ENCODE peak calls at places on chromosomes 12 and 14, in seven cellular contexts. E is IMR-90, A is mesendoderm, N is H1, R is neuronal stem cell, J is H9, W is trophoblast cell. U is an unnamed sample.
A peak's percentile ranks its signal among the peaks of the same experiment; 100 is the strongest.

GRCh38 chr14:61388173-61388975 is 67.0 kb downstream of the PRKCH start:
- DNase-seq in J (no peak), R (no peak), E (no peak), N (no peak), W (peak; percentile 96), A (peak; percentile 8), U (peak; percentile 15)

GRCh38 chr12:122610911-122611310 is 83.9 kb downstream of the KNTC1 start:
- DNase-seq in E (peak; percentile 24), N (no peak), R (no peak), J (no peak), A (no peak), W (peak; percentile 46), U (peak; percentile 49)

GRCh38 chr12:89524201-89525001 is at the start of gene GALNT4:
- DNase-seq in W (peak; percentile 85), J (peak; percentile 92), N (peak; percentile 47), E (peak; percentile 85), R (peak; percentile 78), A (peak; percentile 95), U (peak; percentile 92)

GRCh38 chr12:73769337-73769736 is 768.3 kb upstream of the ATXN7L3B start:
- DNase-seq in A (no peak), N (no peak), J (no peak), R (no peak), E (no peak), W (no peak), U (no peak)

GRCh38 chr12:47763481-47764344 is 5.0 kb upstream of the RAPGEF3 start:
- DNase-seq in R (no peak), J (no peak), N (no peak), A (no peak), E (no peak), W (no peak), U (no peak)

GRCh38 chr12:31874961-31875608 is 84.1 kb upstream of the RESF1 start:
- DNase-seq in N (no peak), R (no peak), W (peak; percentile 19), A (peak; percentile 84), J (peak; percentile 56), E (peak; percentile 83), U (peak; percentile 86)

GRCh38 chr12:53414756-53415417 is 8.8 kb upstream of the AMHR2 start:
- DNase-seq in E (no peak), N (no peak), W (no peak), J (no peak), R (no peak), A (peak; percentile 13), U (no peak)

GRCh38 chr14:61466249-61466904 is 145.0 kb downstream of the PRKCH start:
- DNase-seq in E (peak; percentile 98), R (peak; percentile 29), N (peak; percentile 46), J (peak; percentile 49), W (peak; percentile 81), A (peak; percentile 87), U (peak; percentile 96)

GRCh38 chr14:43735926-43736325 is 771.2 kb downstream of the FSCB start:
- DNase-seq in N (no peak), J (no peak), R (no peak), W (no peak), E (no peak), A (no peak), U (no peak)

GRCh38 chr12:50251619-50252300 is 31.6 kb downstream of the LIMA1 start:
- DNase-seq in E (peak; percentile 85), J (no peak), R (no peak), A (no peak), W (peak; percentile 96), N (no peak), U (peak; percentile 81)

GRCh38 chr14:82642425-82642824 is 1108.8 kb upstream of the SEL1L start:
- DNase-seq in W (peak; percentile 10), N (peak; percentile 46), J (peak; percentile 88), A (peak; percentile 70), R (no peak), E (no peak), U (peak; percentile 35)
- H2BK120ac ChIP-seq in W (no peak overlapping the region), N (no peak overlapping the region), J (no peak overlapping the region), A (no peak overlapping the region), R (no peak overlapping the region), E (no peak overlapping the region), U (no peak overlapping the region)

GRCh38 chr14:69547701-69548348 is 26.8 kb downstream of the CCDC177 start:
- DNase-seq in N (no peak), A (peak; percentile 96), W (no peak), E (no peak), R (peak; percentile 66), J (peak; percentile 90), U (peak; percentile 22)

GRCh38 chr14:69554500-69554899 is 20.2 kb downstream of the CCDC177 start:
- DNase-seq in N (no peak), J (no peak), E (no peak), R (no peak), W (no peak), A (no peak), U (no peak)

GRCh38 chr14:69543341-69544249 is 31.1 kb downstream of the CCDC177 start:
- DNase-seq in J (peak; percentile 38), A (peak; percentile 85), R (no peak), W (peak; percentile 91), N (no peak), E (peak; percentile 93), U (peak; percentile 77)

GRCh38 chr14:69553221-69553620 is 21.4 kb downstream of the CCDC177 start:
- DNase-seq in W (peak; percentile 78), N (no peak), R (no peak), E (peak; percentile 75), A (no peak), J (no peak), U (peak; percentile 79)

GRCh38 chr14:69548566-69548965 is 26.1 kb downstream of the CCDC177 start:
- DNase-seq in R (no peak), E (no peak), W (no peak), A (no peak), J (no peak), N (no peak), U (no peak)
- H3K27me3 ChIP-seq in R (no peaks in the 10 kb centered on the region), E (peaks cover 24% of the 10 kb centered on the region), W (no peaks in the 10 kb centered on the region), A (no peaks in the 10 kb centered on the region), J (no peaks in the 10 kb centered on the region), N (no peaks in the 10 kb centered on the region), U (peaks cover 53% of the 10 kb centered on the region)

DNA sequence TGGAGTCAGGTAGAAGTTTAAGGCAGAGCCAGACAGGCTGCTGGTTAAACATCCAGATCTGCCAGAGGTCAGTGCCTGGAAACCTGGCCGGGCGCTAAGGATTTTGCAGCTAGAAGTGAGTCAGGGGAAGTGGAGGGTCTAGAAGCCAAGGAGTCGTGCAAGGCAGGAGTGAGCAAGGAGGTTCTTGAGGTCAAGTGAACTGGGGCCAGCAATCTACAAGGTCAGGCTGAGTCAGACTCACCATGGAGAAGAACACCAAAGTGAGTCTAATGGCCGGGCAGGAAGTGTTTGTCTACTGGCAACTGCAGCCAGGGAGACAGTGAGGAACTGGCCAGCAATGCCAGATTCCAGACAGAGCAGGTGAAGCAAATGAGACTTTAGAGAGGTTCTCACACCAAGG is 628.2 kb downstream of the ETNK1 start:
- DNase-seq in E (no peak), N (no peak), W (no peak), A (no peak), R (no peak), J (no peak), U (no peak)
- H2BK120ac ChIP-seq in E (no peak overlapping the region), N (no peak overlapping the region), W (no peak overlapping the region), A (no peak overlapping the region), R (no peak overlapping the region), J (no peak overlapping the region), U (no peak overlapping the region)

GRCh38 chr12:49025463-49025862 is 6.9 kb upstream of the PRKAG1 start:
- DNase-seq in J (no peak), N (no peak), W (no peak), A (no peak), R (no peak), E (no peak), U (no peak)

GRCh38 chr12:49026101-49026500 is 7.5 kb upstream of the PRKAG1 start:
- DNase-seq in R (no peak), A (no peak), J (no peak), N (no peak), E (no peak), W (no peak), U (no peak)

GRCh38 chr12:49022558-49023178 is 4.1 kb upstream of the PRKAG1 start:
- DNase-seq in W (no peak), R (no peak), J (no peak), A (no peak), E (no peak), N (no peak), U (no peak)

GRCh38 chr12:49024543-49024942 is 6.0 kb upstream of the PRKAG1 start:
- DNase-seq in R (no peak), J (no peak), W (no peak), N (no peak), E (no peak), A (no peak), U (no peak)

GRCh38 chr12:49023812-49024211 is 5.2 kb upstream of the PRKAG1 start:
- DNase-seq in N (no peak), A (no peak), W (no peak), J (no peak), R (no peak), E (no peak), U (no peak)
- H3K27me3 ChIP-seq in N (no peaks in the 10 kb centered on the region), A (no peaks in the 10 kb centered on the region), W (no peaks in the 10 kb centered on the region), J (no peaks in the 10 kb centered on the region), R (no peaks in the 10 kb centered on the region), E (no peaks in the 10 kb centered on the region), U (no peaks in the 10 kb centered on the region)

DNA sequence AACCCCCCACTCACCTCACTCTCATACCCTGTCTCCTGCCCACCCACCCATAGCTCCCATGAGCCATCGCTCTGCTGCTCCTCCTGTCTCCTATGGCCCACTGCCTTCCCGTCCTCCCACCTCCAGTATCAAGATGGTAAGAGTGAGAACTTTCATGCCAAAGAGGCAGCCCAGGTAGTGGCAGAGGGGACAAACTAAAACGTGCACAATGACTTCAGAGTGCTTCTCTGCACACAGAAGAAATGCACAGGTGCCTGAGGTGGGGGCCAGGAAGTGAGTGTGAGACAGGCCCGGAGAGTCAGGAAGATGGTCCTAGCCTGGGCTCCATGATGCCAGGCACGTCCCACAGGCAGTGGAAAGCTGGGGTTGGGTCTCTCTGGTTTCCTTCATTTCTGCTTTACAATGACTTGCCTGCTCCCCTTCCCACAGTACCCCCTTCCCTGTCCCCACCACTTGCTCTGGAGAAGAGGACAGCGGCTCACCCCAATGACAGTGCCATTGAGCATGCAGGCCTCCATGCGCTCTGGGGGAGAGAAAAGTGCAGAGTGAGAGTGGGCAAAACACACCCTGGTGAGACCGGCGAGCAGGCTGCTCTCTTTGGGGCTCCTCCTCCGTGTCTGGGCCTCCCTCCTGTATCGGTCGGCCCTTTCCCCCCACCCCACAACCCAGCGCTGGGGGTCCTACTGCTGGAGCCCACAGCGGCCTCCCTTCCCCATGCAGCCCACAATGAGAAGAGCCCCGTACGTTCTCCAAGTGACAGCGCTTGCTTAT is 22.8 kb upstream of the ANO2 start:
- DNase-seq in R (no peak), N (no peak), J (peak; percentile 26), A (no peak), W (no peak), E (no peak), U (no peak)
- H2BK120ac ChIP-seq in R (no peak overlapping the region), N (no peak overlapping the region), J (no peak overlapping the region), A (no peak overlapping the region), W (no peak overlapping the region), E (no peak overlapping the region), U (no peak overlapping the region)

DNA sequence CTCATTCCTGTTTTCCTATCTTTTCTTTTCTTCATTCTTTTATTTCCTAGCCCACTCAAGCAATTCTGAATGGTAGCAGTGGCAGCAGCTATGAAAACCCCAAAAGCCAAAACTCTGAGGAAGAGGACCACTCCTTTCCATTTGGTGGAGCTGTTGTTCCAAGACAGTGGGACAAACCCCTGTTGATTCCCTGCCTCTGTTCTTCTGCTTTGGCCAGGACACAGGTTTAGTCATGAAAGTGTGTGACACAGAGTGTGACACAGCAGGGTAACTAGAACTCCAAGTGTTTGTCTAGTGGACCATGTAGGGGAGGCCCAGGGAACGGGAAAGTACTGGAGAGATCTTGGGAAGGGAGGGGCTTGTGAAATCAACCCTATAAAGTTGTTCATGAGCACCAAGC is 71.1 kb downstream of the PTCSC3 start:
- DNase-seq in R (peak; percentile 48), J (peak; percentile 43), N (no peak), A (peak; percentile 73), E (no peak), W (no peak), U (peak; percentile 9)
- H3K27me3 ChIP-seq in R (no peaks in the 10 kb centered on the region), J (no peaks in the 10 kb centered on the region), N (no peaks in the 10 kb centered on the region), A (no peaks in the 10 kb centered on the region), E (peaks cover 8% of the 10 kb centered on the region), W (no peaks in the 10 kb centered on the region), U (no peaks in the 10 kb centered on the region)

U was measured in mesenchymal stem cell.